ENCODE peak calls at places on chromosomes 6 and 20, in five cellular contexts. T is heart right ventricle, G is PC-3, N is gastrocnemius medialis, Q is heart left ventricle. C is an unnamed sample. For H3K9me3, the result is how much of the 10 kb centered on the place peaks cover.

GRCh38 chr6:29829766-29830165 is 2.1 kb downstream of the HLA-G start:
- DNase-seq in N (no peak), Q (no peak), G (no peak), T (no peak), C (no peak)

GRCh38 chr6:112016335-112016734 is 37.6 kb upstream of the CCN6 start:
- DNase-seq in Q (peak), T (peak), G (peak), N (peak), C (no peak)

GRCh38 chr6:44297063-44298038 is 15.8 kb downstream of the AARS2 start:
- DNase-seq in G (peak), N (no peak), T (no peak), Q (peak), C (peak)

GRCh38 chr6:2296781-2297180 is 51.4 kb upstream of the GMDS start:
- DNase-seq in Q (no peak), N (no peak), G (no peak), T (no peak), C (no peak)

GRCh38 chr20:64155258-64156135 is 8.8 kb upstream of the MYT1 start:
- DNase-seq in T (no peak), N (no peak), Q (no peak), G (no peak), C (no peak)

GRCh38 chr6:4941782-4942672 is 61.8 kb downstream of the RPP40 start:
- DNase-seq in T (peak), G (peak), N (peak), Q (no peak), C (peak)

GRCh38 chr20:63498950-63499332 is at the start of gene EEF1A2:
- DNase-seq in N (peak), Q (no peak), G (peak), T (no peak), C (peak)

GRCh38 chr20:10332656-10333421 is 101.2 kb downstream of the MKKS start:
- DNase-seq in N (no peak), G (no peak), T (no peak), Q (no peak), C (no peak)

GRCh38 chr6:12291785-12292604 is 1.8 kb downstream of the EDN1 start:
- DNase-seq in Q (no peak), T (no peak), N (no peak), G (peak), C (no peak)

GRCh38 chr6:163355471-163355991 is 59.0 kb upstream of the QKI start:
- DNase-seq in N (no peak), T (peak), Q (peak), G (peak), C (no peak)

GRCh38 chr6:64103480-64103879 is 467.9 kb downstream of the PHF3 start:
- DNase-seq in T (no peak), G (no peak), Q (no peak), N (no peak), C (no peak)

GRCh38 chr6:40444307-40444706 is 142.9 kb downstream of the LRFN2 start:
- DNase-seq in Q (no peak), N (no peak), G (no peak), T (no peak), C (no peak)

GRCh38 chr6:155245871-155246270 is 17.9 kb upstream of the CLDN20 start:
- DNase-seq in G (no peak), Q (no peak), T (no peak), N (no peak), C (no peak)

GRCh38 chr6:151452750-151453427 is 963 bp upstream of the RMND1 start:
- DNase-seq in N (no peak), G (peak), Q (peak), T (peak), C (no peak)

GRCh38 chr20:46157625-46158024 is 39.5 kb downstream of the CD40 start:
- DNase-seq in T (no peak), G (no peak), N (no peak), Q (no peak), C (no peak)

GRCh38 chr20:58308680-58309527 is 611 bp upstream of the RAB22A start:
- DNase-seq in N (peak), T (peak), Q (peak), G (peak), C (peak)

GRCh38 chr6:166515072-166515810 is 71.2 kb downstream of the RAMACL start:
- DNase-seq in N (no peak), T (no peak), G (peak), Q (no peak), C (no peak)

GRCh38 chr6:52201493-52201892 is 15.3 kb downstream of the IL17A start:
- DNase-seq in G (no peak), N (no peak), Q (no peak), T (no peak), C (no peak)

GRCh38 chr6:9620263-9620662 is 794.6 kb downstream of the TFAP2A start:
- DNase-seq in T (no peak), N (no peak), G (peak), Q (no peak), C (no peak)

GRCh38 chr6:142968601-142969000 is 23.6 kb upstream of the HIVEP2 start:
- DNase-seq in N (no peak), G (no peak), Q (no peak), T (no peak), C (no peak)

GRCh38 chr6:4727671-4728435 is 48.4 kb upstream of the CDYL start:
- DNase-seq in T (no peak), N (no peak), Q (no peak), G (peak), C (no peak)

GRCh38 chr6:108795122-108795521 is 53.1 kb upstream of the ARMC2 start:
- DNase-seq in N (no peak), Q (no peak), T (no peak), G (no peak), C (no peak)

GRCh38 chr6:139605350-139605749 is 230.9 kb upstream of the CITED2 start:
- DNase-seq in G (peak), Q (no peak), T (no peak), N (peak), C (no peak)

GRCh38 chr20:9628589-9628988 is 114.2 kb downstream of the LAMP5 start:
- DNase-seq in T (no peak), N (no peak), G (no peak), Q (no peak), C (no peak)

GRCh38 chr6:153024401-153025017 is 22.0 kb upstream of the MTRF1L start:
- DNase-seq in T (peak), Q (peak), N (no peak), G (peak), C (no peak)

GRCh38 chr6:24858154-24858801 is 59.6 kb upstream of the ARMH2 start:
- DNase-seq in Q (no peak), G (peak), N (no peak), T (no peak), C (no peak)

GRCh38 chr20:53941680-53942079 is 128.7 kb downstream of the BCAS1 start:
- DNase-seq in G (no peak), N (no peak), Q (no peak), T (no peak), C (no peak)

GRCh38 chr20:4812216-4812615 is 90.5 kb downstream of the PRND start:
- DNase-seq in T (no peak), G (no peak), Q (no peak), N (no peak), C (no peak)

GRCh38 chr6:43284986-43285385 is 13.1 kb upstream of the SLC22A7 start:
- DNase-seq in Q (no peak), N (no peak), G (no peak), T (no peak), C (no peak)

GRCh38 chr6:70520575-70520974 is 46.2 kb upstream of the SDHAF4 start:
- DNase-seq in T (no peak), N (no peak), G (peak), Q (no peak), C (no peak)

DNA sequence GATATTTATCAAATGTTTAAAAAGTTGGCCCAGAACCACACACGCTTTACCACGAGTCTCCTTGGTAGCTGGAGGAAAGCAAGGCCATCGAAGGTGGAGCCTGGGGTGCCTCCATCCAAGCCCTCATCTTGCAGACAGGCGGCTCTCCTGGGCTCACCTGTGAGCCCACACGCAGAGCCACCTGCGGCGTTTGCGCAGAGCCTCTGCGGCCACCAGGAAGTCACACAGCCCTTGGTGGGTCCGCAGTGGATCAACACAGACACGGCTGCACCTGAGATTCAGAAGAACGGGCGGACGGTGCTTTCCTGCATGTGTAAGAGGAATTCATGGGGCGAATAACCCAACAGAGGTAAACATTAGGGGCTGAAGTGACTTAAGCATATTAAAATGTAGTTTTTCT is 24.5 kb upstream of the SMOC2 start:
- DNase-seq in T (no peak), N (no peak), Q (no peak), G (no peak), C (no peak)
- H3K9me3 ChIP-seq in T (under half), N (under half), Q (under half), G (under half), C (under half)

DNA sequence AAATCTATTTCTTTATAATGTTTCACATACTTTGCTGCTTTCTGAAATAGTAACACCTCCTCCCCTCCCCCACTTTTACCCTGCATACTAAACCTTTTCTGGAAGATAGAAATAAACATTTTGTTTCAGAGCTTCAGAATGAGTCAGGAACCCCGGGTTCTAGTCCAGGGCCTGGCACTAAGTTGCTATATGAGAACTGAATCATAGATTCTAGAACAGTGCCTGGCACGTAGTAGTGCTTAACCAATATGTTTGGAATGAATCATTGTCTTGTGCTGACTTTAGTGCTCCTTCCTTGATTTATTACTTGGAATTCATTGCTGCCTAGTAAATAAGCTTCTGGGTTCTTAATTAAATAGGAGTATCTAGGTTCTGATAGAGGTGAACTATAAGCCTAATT is 18.4 kb downstream of the TAB2 start:
- DNase-seq in T (no peak), N (peak), Q (no peak), G (peak), C (no peak)
- H3K27ac ChIP-seq in T (no peak), N (peak), Q (no peak), G (peak), C (no peak)

GRCh38 chr6:131781717-131782116 is 26.1 kb upstream of the ENPP1 start:
- DNase-seq in G (no peak), N (no peak), Q (no peak), T (no peak), C (no peak)

GRCh38 chr6:131780600-131780999 is 27.2 kb upstream of the ENPP1 start:
- DNase-seq in G (no peak), T (no peak), Q (no peak), N (no peak), C (no peak)

GRCh38 chr6:131784561-131784960 is 23.3 kb upstream of the ENPP1 start:
- DNase-seq in Q (no peak), N (no peak), T (no peak), G (no peak), C (no peak)

GRCh38 chr6:131779304-131779703 is 28.5 kb upstream of the ENPP1 start:
- DNase-seq in T (no peak), Q (no peak), G (no peak), N (no peak), C (no peak)

GRCh38 chr6:131782764-131783163 is 25.1 kb upstream of the ENPP1 start:
- DNase-seq in N (no peak), T (no peak), G (peak), Q (no peak), C (no peak)
- TF ChIP-seq CTCF in N (no peak), T (peak), G (peak), Q (no peak), C (no peak)

GRCh38 chr6:45651301-45651700 is 273.6 kb upstream of the SUPT3H start:
- DNase-seq in G (no peak), N (no peak), T (no peak), Q (no peak), C (no peak)

GRCh38 chr6:45654673-45655072 is 276.9 kb upstream of the SUPT3H start:
- DNase-seq in N (no peak), T (no peak), G (no peak), Q (no peak), C (no peak)

GRCh38 chr6:45650527-45651135 is 272.9 kb upstream of the SUPT3H start:
- DNase-seq in G (peak), N (no peak), T (no peak), Q (no peak), C (no peak)

GRCh38 chr6:45653117-45653883 is 275.6 kb upstream of the SUPT3H start:
- DNase-seq in G (no peak), Q (no peak), N (no peak), T (no peak), C (no peak)

DNA sequence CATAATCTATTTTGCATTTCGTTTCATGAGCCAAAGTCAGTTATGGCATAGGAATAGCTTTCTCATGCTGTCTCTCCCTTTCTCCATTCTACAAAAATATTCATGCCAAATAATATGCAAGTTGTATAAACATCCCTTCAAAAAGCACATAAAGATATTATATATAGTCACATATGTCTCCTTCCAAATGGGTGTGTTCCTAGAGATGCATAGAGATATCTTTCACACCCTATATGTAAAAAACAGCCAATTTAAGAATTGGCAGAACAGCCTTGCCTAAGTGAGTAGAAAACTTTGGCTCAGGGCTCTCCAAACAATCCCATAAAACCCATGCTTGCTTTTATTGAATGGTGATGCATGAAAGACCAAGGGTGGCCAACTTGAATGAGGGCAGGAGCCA is 274.7 kb upstream of the SUPT3H start:
- DNase-seq in N (no peak), Q (no peak), T (no peak), G (peak), C (no peak)
- H3K9me3 ChIP-seq in N (under half), Q (under half), T (under half), G (under half), C (under half)

GRCh38 chr6:106870824-106871300 is 103.7 kb downstream of the CD24 start:
- DNase-seq in Q (no peak), N (no peak), T (no peak), G (peak), C (no peak)

GRCh38 chr6:106866875-106867658 is 107.5 kb downstream of the CD24 start:
- DNase-seq in Q (no peak), G (no peak), N (no peak), T (no peak), C (no peak)

GRCh38 chr6:106872044-106872443 is 102.5 kb downstream of the CD24 start:
- DNase-seq in T (no peak), Q (no peak), G (peak), N (no peak), C (no peak)

GRCh38 chr6:106870069-106870468 is 104.5 kb downstream of the CD24 start:
- DNase-seq in Q (no peak), G (peak), T (no peak), N (no peak), C (no peak)

DNA sequence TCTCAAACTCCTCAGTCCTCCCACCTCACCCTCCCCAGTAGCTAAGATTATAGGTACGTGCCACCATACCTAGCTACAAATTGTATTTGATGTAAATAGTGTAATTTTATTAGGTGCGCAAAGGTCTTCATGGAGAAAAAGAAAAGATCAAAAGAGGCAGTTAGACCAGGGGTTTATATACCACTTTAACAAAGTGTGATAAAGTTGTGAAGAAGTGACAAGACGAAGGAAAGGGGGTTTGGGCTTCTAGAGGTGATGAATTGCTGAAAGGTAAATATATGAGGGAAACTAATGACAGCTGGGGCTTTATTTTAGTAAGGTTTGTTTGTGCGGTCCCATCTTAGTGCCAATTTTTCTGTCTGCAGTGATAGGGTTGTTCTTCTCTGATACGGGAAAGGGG is 105.3 kb downstream of the CD24 start:
- DNase-seq in N (no peak), Q (no peak), T (no peak), G (no peak), C (no peak)
- H3K27ac ChIP-seq in N (no peak), Q (no peak), T (no peak), G (no peak), C (no peak)

GRCh38 chr6:48449002-48449401 is 338.0 kb upstream of the PTCHD4 start:
- DNase-seq in T (no peak), G (peak), N (no peak), Q (no peak), C (no peak)
- TF ChIP-seq CTCF in T (no peak), G (peak), N (no peak), Q (no peak), C (no peak)

GRCh38 chr6:3327403-3327802 is 68.7 kb downstream of the PSMG4 start:
- DNase-seq in N (no peak), T (no peak), Q (no peak), G (no peak), C (no peak)
- H3K9me3 ChIP-seq in N (under half), T (under half), Q (under half), G (under half), C (under half)

DNA sequence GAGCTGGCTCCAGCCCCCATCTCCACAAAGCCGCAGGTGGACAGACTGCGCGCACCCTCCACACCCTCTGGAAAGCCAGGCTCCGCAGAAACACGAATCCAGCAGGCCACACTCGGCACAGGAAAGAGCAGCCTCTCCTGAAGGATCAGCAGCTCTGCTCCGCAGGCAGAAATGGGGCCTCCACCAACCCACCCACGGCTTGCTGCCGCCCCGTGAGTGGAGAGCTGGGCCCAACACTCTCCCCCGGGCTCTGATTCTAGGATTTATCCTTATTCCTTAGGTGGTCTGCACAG is 39.2 kb downstream of the TAF4 start:
- DNase-seq in T (no peak), Q (no peak), N (no peak), G (no peak), C (no peak)
- H3K27ac ChIP-seq in T (no peak), Q (no peak), N (peak), G (no peak), C (no peak)

GRCh38 chr20:44173846-44174245 is 13.1 kb downstream of the JPH2 start:
- DNase-seq in G (peak), T (no peak), N (no peak), Q (no peak), C (no peak)

GRCh38 chr20:44170796-44171410 is 16.1 kb downstream of the JPH2 start:
- DNase-seq in G (no peak), Q (no peak), T (no peak), N (no peak), C (no peak)

GRCh38 chr20:44173116-44173515 is 13.9 kb downstream of the JPH2 start:
- DNase-seq in N (no peak), T (no peak), Q (no peak), G (peak), C (no peak)

GRCh38 chr20:44172572-44172950 is 14.4 kb downstream of the JPH2 start:
- DNase-seq in T (no peak), Q (no peak), N (no peak), G (peak), C (no peak)

DNA sequence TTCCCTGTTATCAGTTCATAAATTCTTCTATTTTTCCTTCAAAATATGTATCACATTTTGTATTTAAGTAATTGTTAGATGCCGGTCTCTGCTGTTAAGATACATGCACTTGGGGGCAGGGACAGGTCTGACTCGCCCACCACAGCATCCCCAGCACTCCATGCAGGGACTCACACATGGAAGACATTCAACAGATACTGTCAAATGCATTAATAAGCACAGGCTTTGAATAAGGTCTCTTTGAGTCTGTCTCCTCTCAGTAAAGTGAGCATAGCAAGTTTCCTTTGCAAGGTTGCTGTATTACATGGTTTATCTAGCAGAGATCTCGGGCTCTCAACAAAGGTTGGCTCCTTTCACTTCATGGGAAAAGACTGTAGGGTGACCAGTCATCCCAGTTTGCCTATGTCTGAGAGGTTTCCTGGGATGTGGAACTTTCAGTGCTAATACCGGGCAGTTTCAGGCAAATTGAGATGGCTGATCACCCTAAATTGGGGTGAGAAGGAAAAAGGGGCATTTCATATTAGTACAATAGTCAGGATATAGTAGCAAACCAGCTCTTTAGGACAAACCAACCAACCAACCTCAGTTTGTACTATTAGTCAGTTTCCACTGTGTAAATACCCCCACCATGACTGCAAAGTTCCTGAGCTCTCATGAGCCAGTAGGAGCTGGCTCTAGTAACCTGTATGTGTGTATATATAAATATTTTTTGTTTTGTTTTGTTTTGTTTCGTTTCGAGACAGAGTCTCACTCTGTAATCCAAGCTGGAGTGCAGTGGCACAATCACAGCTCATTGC is 15.0 kb downstream of the JPH2 start:
- DNase-seq in N (no peak), T (no peak), Q (no peak), G (peak), C (no peak)
- TF ChIP-seq CTCF in N (no peak), T (no peak), Q (no peak), G (no peak), C (no peak)

C was measured in CD4-positive, alpha-beta T cell.